ENCODE peak calls at places on chromosome 6, in eight cellular contexts. One of them, this sample, is unnamed. For H3K4me1, the result is how much of the 10 kb centered on the place peaks cover.

GRCh38 chr6:14932485-14933178 is 313.2 kb upstream of the JARID2 start:
- ATAC-seq in naive thymus-derived CD4-positive, alpha-beta T cell: no peak
- ATAC-seq in HepG2: no peak
- ATAC-seq in left lung: no peak
- ATAC-seq in CD4-positive, CD25-positive, alpha-beta regulatory T cell: no peak
- ATAC-seq in heart right ventricle: no peak
- ATAC-seq in CD8-positive, alpha-beta T cell: no peak
- ATAC-seq in PC-3: no peak
- ATAC-seq in this sample: no peak

GRCh38 chr6:108697646-108698161 is 137.0 kb downstream of the FOXO3 start:
- ATAC-seq in naive thymus-derived CD4-positive, alpha-beta T cell: no peak
- ATAC-seq in HepG2: no peak
- ATAC-seq in left lung: no peak
- ATAC-seq in CD4-positive, CD25-positive, alpha-beta regulatory T cell: no peak
- ATAC-seq in heart right ventricle: peak
- ATAC-seq in CD8-positive, alpha-beta T cell: no peak
- ATAC-seq in PC-3: no peak
- ATAC-seq in this sample: no peak

GRCh38 chr6:17381429-17382147 is 11.8 kb upstream of the CAP2 start:
- ATAC-seq in naive thymus-derived CD4-positive, alpha-beta T cell: no peak
- ATAC-seq in HepG2: no peak
- ATAC-seq in left lung: peak
- ATAC-seq in CD4-positive, CD25-positive, alpha-beta regulatory T cell: no peak
- ATAC-seq in heart right ventricle: no peak
- ATAC-seq in CD8-positive, alpha-beta T cell: no peak
- ATAC-seq in PC-3: no peak
- ATAC-seq in this sample: peak

GRCh38 chr6:87756858-87757257 is 54.8 kb upstream of the AKIRIN2 start:
- ATAC-seq in naive thymus-derived CD4-positive, alpha-beta T cell: peak
- ATAC-seq in HepG2: no peak
- ATAC-seq in left lung: peak
- ATAC-seq in CD4-positive, CD25-positive, alpha-beta regulatory T cell: peak
- ATAC-seq in heart right ventricle: peak
- ATAC-seq in CD8-positive, alpha-beta T cell: peak
- ATAC-seq in PC-3: no peak
- ATAC-seq in this sample: no peak

GRCh38 chr6:2531426-2532208 is 219.1 kb downstream of the MYLK4 start:
- ATAC-seq in naive thymus-derived CD4-positive, alpha-beta T cell: peak
- ATAC-seq in HepG2: no peak
- ATAC-seq in left lung: peak
- ATAC-seq in CD4-positive, CD25-positive, alpha-beta regulatory T cell: no peak
- ATAC-seq in heart right ventricle: no peak
- ATAC-seq in CD8-positive, alpha-beta T cell: no peak
- ATAC-seq in PC-3: peak
- ATAC-seq in this sample: no peak

GRCh38 chr6:79034865-79035264 is 43.2 kb downstream of the PHIP start:
- ATAC-seq in naive thymus-derived CD4-positive, alpha-beta T cell: no peak
- ATAC-seq in HepG2: no peak
- ATAC-seq in left lung: no peak
- ATAC-seq in CD4-positive, CD25-positive, alpha-beta regulatory T cell: no peak
- ATAC-seq in heart right ventricle: no peak
- ATAC-seq in CD8-positive, alpha-beta T cell: no peak
- ATAC-seq in PC-3: no peak
- ATAC-seq in this sample: no peak

GRCh38 chr6:24996145-24996836 is 60.5 kb upstream of the RIPOR2 start:
- ATAC-seq in naive thymus-derived CD4-positive, alpha-beta T cell: peak
- ATAC-seq in HepG2: no peak
- ATAC-seq in left lung: peak
- ATAC-seq in CD4-positive, CD25-positive, alpha-beta regulatory T cell: no peak
- ATAC-seq in heart right ventricle: peak
- ATAC-seq in CD8-positive, alpha-beta T cell: no peak
- ATAC-seq in PC-3: no peak
- ATAC-seq in this sample: no peak

GRCh38 chr6:170378502-170378901 is 71.9 kb downstream of the FAM120B start:
- ATAC-seq in naive thymus-derived CD4-positive, alpha-beta T cell: no peak
- ATAC-seq in HepG2: no peak
- ATAC-seq in left lung: no peak
- ATAC-seq in CD4-positive, CD25-positive, alpha-beta regulatory T cell: peak
- ATAC-seq in heart right ventricle: no peak
- ATAC-seq in CD8-positive, alpha-beta T cell: peak
- ATAC-seq in PC-3: no peak
- ATAC-seq in this sample: no peak

GRCh38 chr6:111850288-111850937 is 22.8 kb downstream of the FYN start:
- ATAC-seq in naive thymus-derived CD4-positive, alpha-beta T cell: peak
- ATAC-seq in HepG2: no peak
- ATAC-seq in left lung: no peak
- ATAC-seq in CD4-positive, CD25-positive, alpha-beta regulatory T cell: peak
- ATAC-seq in heart right ventricle: peak
- ATAC-seq in CD8-positive, alpha-beta T cell: peak
- ATAC-seq in PC-3: no peak
- ATAC-seq in this sample: no peak

GRCh38 chr6:155333414-155333813 is 19.1 kb upstream of the TFB1M start:
- ATAC-seq in naive thymus-derived CD4-positive, alpha-beta T cell: no peak
- ATAC-seq in HepG2: no peak
- ATAC-seq in left lung: no peak
- ATAC-seq in CD4-positive, CD25-positive, alpha-beta regulatory T cell: no peak
- ATAC-seq in heart right ventricle: no peak
- ATAC-seq in CD8-positive, alpha-beta T cell: no peak
- ATAC-seq in PC-3: no peak
- ATAC-seq in this sample: no peak

GRCh38 chr6:33316603-33317417 is 734 bp downstream of the ZBTB22 start:
- ATAC-seq in naive thymus-derived CD4-positive, alpha-beta T cell: no peak
- ATAC-seq in HepG2: no peak
- ATAC-seq in left lung: no peak
- ATAC-seq in CD4-positive, CD25-positive, alpha-beta regulatory T cell: no peak
- ATAC-seq in heart right ventricle: no peak
- ATAC-seq in CD8-positive, alpha-beta T cell: no peak
- ATAC-seq in PC-3: no peak
- ATAC-seq in this sample: no peak

GRCh38 chr6:89433637-89434499 is 916 bp downstream of the ANKRD6 start:
- ATAC-seq in naive thymus-derived CD4-positive, alpha-beta T cell: peak
- ATAC-seq in HepG2: peak
- ATAC-seq in left lung: peak
- ATAC-seq in CD4-positive, CD25-positive, alpha-beta regulatory T cell: no peak
- ATAC-seq in heart right ventricle: peak
- ATAC-seq in CD8-positive, alpha-beta T cell: peak
- ATAC-seq in PC-3: no peak
- ATAC-seq in this sample: peak

GRCh38 chr6:119156742-119157494 is 78.5 kb upstream of the FAM184A start:
- ATAC-seq in naive thymus-derived CD4-positive, alpha-beta T cell: no peak
- ATAC-seq in HepG2: no peak
- ATAC-seq in left lung: peak
- ATAC-seq in CD4-positive, CD25-positive, alpha-beta regulatory T cell: no peak
- ATAC-seq in heart right ventricle: no peak
- ATAC-seq in CD8-positive, alpha-beta T cell: no peak
- ATAC-seq in PC-3: no peak
- ATAC-seq in this sample: no peak

GRCh38 chr6:75863784-75864183 is 114.7 kb downstream of the MYO6 start:
- ATAC-seq in naive thymus-derived CD4-positive, alpha-beta T cell: no peak
- ATAC-seq in HepG2: no peak
- ATAC-seq in left lung: no peak
- ATAC-seq in CD4-positive, CD25-positive, alpha-beta regulatory T cell: no peak
- ATAC-seq in heart right ventricle: no peak
- ATAC-seq in CD8-positive, alpha-beta T cell: no peak
- ATAC-seq in PC-3: no peak
- ATAC-seq in this sample: no peak

GRCh38 chr6:148203970-148204369 is 138.7 kb upstream of the SASH1 start:
- ATAC-seq in naive thymus-derived CD4-positive, alpha-beta T cell: peak
- ATAC-seq in HepG2: no peak
- ATAC-seq in left lung: peak
- ATAC-seq in CD4-positive, CD25-positive, alpha-beta regulatory T cell: peak
- ATAC-seq in heart right ventricle: peak
- ATAC-seq in CD8-positive, alpha-beta T cell: peak
- ATAC-seq in PC-3: no peak
- ATAC-seq in this sample: no peak

GRCh38 chr6:12903246-12903645 is 186.7 kb downstream of the PHACTR1 start:
- ATAC-seq in naive thymus-derived CD4-positive, alpha-beta T cell: peak
- ATAC-seq in HepG2: no peak
- ATAC-seq in left lung: peak
- ATAC-seq in CD4-positive, CD25-positive, alpha-beta regulatory T cell: no peak
- ATAC-seq in heart right ventricle: peak
- ATAC-seq in CD8-positive, alpha-beta T cell: no peak
- ATAC-seq in PC-3: no peak
- ATAC-seq in this sample: peak

GRCh38 chr6:77462359-77463307 is 658 bp downstream of the HTR1B start:
- ATAC-seq in naive thymus-derived CD4-positive, alpha-beta T cell: peak
- ATAC-seq in HepG2: no peak
- ATAC-seq in left lung: no peak
- ATAC-seq in CD4-positive, CD25-positive, alpha-beta regulatory T cell: no peak
- ATAC-seq in heart right ventricle: no peak
- ATAC-seq in CD8-positive, alpha-beta T cell: no peak
- ATAC-seq in PC-3: no peak
- ATAC-seq in this sample: peak

GRCh38 chr6:144657691-144658090 is 372.6 kb downstream of the UTRN start:
- ATAC-seq in naive thymus-derived CD4-positive, alpha-beta T cell: no peak
- ATAC-seq in HepG2: no peak
- ATAC-seq in left lung: no peak
- ATAC-seq in CD4-positive, CD25-positive, alpha-beta regulatory T cell: no peak
- ATAC-seq in heart right ventricle: no peak
- ATAC-seq in CD8-positive, alpha-beta T cell: no peak
- ATAC-seq in PC-3: no peak
- ATAC-seq in this sample: no peak

DNA sequence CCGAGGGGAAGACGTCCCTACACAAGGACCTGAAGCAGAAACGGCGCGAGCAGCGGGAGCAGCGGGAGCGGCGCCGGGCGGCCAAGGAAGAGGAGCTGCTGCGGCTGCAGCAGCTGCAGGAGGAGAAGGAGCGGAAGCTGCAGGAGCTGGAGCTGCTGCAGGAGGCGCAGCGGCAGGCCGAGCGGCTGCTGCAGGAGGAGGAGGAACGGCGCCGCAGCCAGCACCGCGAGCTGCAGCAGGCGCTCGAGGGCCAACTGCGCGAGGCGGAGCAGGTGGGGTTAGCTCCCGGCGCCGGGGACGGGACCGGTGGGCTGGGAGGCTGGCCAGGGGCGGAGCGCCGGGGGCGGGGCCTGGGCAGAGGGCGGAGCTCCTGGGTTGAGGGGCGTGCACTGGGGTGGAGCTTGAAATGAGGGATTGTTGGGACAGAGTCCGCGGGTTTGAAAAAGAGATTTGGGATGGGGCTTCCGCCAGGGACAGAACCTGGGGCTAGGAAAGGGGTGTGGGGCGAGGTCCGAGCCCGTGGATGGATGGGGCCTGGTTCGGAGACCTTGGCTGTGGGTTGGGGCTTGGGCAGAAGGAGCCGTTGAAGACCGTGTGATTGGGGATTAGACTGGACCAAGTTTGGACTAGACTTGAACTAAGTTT is 20.7 kb downstream of the DEF6 start:
- ATAC-seq in naive thymus-derived CD4-positive, alpha-beta T cell: no peak
- ATAC-seq in HepG2: peak
- ATAC-seq in left lung: peak
- ATAC-seq in CD4-positive, CD25-positive, alpha-beta regulatory T cell: no peak
- ATAC-seq in heart right ventricle: peak
- ATAC-seq in CD8-positive, alpha-beta T cell: no peak
- ATAC-seq in PC-3: peak
- ATAC-seq in this sample: peak
- H3K4me3 ChIP-seq in naive thymus-derived CD4-positive, alpha-beta T cell: no peak
- H3K4me3 ChIP-seq in HepG2: peak
- H3K4me3 ChIP-seq in left lung: peak
- H3K4me3 ChIP-seq in CD4-positive, CD25-positive, alpha-beta regulatory T cell: no peak
- H3K4me3 ChIP-seq in heart right ventricle: peak
- H3K4me3 ChIP-seq in CD8-positive, alpha-beta T cell: no peak
- H3K4me3 ChIP-seq in PC-3: peak
- H3K4me3 ChIP-seq in this sample: peak

DNA sequence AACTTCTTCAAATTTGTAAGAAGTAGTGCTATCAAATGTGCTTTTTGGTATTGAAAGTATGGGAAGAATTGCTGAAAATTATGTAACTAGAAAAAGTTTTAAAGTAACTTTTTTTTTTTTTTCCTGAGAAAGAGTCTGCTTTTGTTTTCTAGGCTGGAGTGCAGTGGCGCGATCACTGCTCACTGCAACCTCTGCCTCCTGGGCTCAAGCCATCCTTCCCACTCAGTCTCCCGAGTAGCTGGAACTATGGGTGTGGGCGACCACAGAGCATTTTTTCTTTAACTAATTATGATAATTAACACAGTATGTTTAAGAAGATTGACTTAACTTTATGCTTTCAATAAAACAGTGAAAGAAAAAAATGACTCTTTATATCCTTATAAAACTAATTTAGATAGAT is 38.4 kb downstream of the BMP5 start:
- ATAC-seq in naive thymus-derived CD4-positive, alpha-beta T cell: no peak
- ATAC-seq in HepG2: no peak
- ATAC-seq in left lung: no peak
- ATAC-seq in CD4-positive, CD25-positive, alpha-beta regulatory T cell: no peak
- ATAC-seq in heart right ventricle: peak
- ATAC-seq in CD8-positive, alpha-beta T cell: no peak
- ATAC-seq in PC-3: no peak
- ATAC-seq in this sample: no peak
- H3K27ac ChIP-seq in naive thymus-derived CD4-positive, alpha-beta T cell: no peak
- H3K27ac ChIP-seq in HepG2: no peak
- H3K27ac ChIP-seq in left lung: no peak
- H3K27ac ChIP-seq in CD4-positive, CD25-positive, alpha-beta regulatory T cell: no peak
- H3K27ac ChIP-seq in heart right ventricle: peak
- H3K27ac ChIP-seq in CD8-positive, alpha-beta T cell: no peak
- H3K27ac ChIP-seq in PC-3: no peak
- H3K27ac ChIP-seq in this sample: no peak

GRCh38 chr6:52551483-52552277 is 25.2 kb downstream of the TRAM2 start:
- ATAC-seq in naive thymus-derived CD4-positive, alpha-beta T cell: no peak
- ATAC-seq in HepG2: peak
- ATAC-seq in left lung: peak
- ATAC-seq in CD4-positive, CD25-positive, alpha-beta regulatory T cell: no peak
- ATAC-seq in heart right ventricle: peak
- ATAC-seq in CD8-positive, alpha-beta T cell: no peak
- ATAC-seq in PC-3: peak
- ATAC-seq in this sample: peak
- H3K4me1 ChIP-seq in naive thymus-derived CD4-positive, alpha-beta T cell: under half
- H3K4me1 ChIP-seq in HepG2: half or more
- H3K4me1 ChIP-seq in left lung: under half
- H3K4me1 ChIP-seq in CD4-positive, CD25-positive, alpha-beta regulatory T cell: under half
- H3K4me1 ChIP-seq in heart right ventricle: half or more
- H3K4me1 ChIP-seq in CD8-positive, alpha-beta T cell: under half
- H3K4me1 ChIP-seq in PC-3: under half
- H3K4me1 ChIP-seq in this sample: under half

GRCh38 chr6:106516629-106517028 is 112.7 kb downstream of the RTN4IP1 start:
- ATAC-seq in naive thymus-derived CD4-positive, alpha-beta T cell: no peak
- ATAC-seq in HepG2: no peak
- ATAC-seq in left lung: no peak
- ATAC-seq in CD4-positive, CD25-positive, alpha-beta regulatory T cell: no peak
- ATAC-seq in heart right ventricle: no peak
- ATAC-seq in CD8-positive, alpha-beta T cell: no peak
- ATAC-seq in PC-3: no peak
- ATAC-seq in this sample: no peak

GRCh38 chr6:106513813-106514212 is 115.5 kb downstream of the RTN4IP1 start:
- ATAC-seq in naive thymus-derived CD4-positive, alpha-beta T cell: no peak
- ATAC-seq in HepG2: no peak
- ATAC-seq in left lung: no peak
- ATAC-seq in CD4-positive, CD25-positive, alpha-beta regulatory T cell: no peak
- ATAC-seq in heart right ventricle: no peak
- ATAC-seq in CD8-positive, alpha-beta T cell: no peak
- ATAC-seq in PC-3: peak
- ATAC-seq in this sample: no peak

GRCh38 chr6:106512048-106512957 is 117.0 kb downstream of the RTN4IP1 start:
- ATAC-seq in naive thymus-derived CD4-positive, alpha-beta T cell: peak
- ATAC-seq in HepG2: peak
- ATAC-seq in left lung: peak
- ATAC-seq in CD4-positive, CD25-positive, alpha-beta regulatory T cell: peak
- ATAC-seq in heart right ventricle: peak
- ATAC-seq in CD8-positive, alpha-beta T cell: peak
- ATAC-seq in PC-3: peak
- ATAC-seq in this sample: peak

GRCh38 chr6:106512958-106513480 is 116.3 kb downstream of the RTN4IP1 start:
- ATAC-seq in naive thymus-derived CD4-positive, alpha-beta T cell: no peak
- ATAC-seq in HepG2: no peak
- ATAC-seq in left lung: no peak
- ATAC-seq in CD4-positive, CD25-positive, alpha-beta regulatory T cell: no peak
- ATAC-seq in heart right ventricle: no peak
- ATAC-seq in CD8-positive, alpha-beta T cell: no peak
- ATAC-seq in PC-3: no peak
- ATAC-seq in this sample: no peak

GRCh38 chr6:106514281-106514885 is 114.9 kb downstream of the RTN4IP1 start:
- ATAC-seq in naive thymus-derived CD4-positive, alpha-beta T cell: no peak
- ATAC-seq in HepG2: no peak
- ATAC-seq in left lung: no peak
- ATAC-seq in CD4-positive, CD25-positive, alpha-beta regulatory T cell: no peak
- ATAC-seq in heart right ventricle: no peak
- ATAC-seq in CD8-positive, alpha-beta T cell: no peak
- ATAC-seq in PC-3: peak
- ATAC-seq in this sample: no peak
- H3K4me3 ChIP-seq in naive thymus-derived CD4-positive, alpha-beta T cell: peak
- H3K4me3 ChIP-seq in HepG2: peak
- H3K4me3 ChIP-seq in left lung: no peak
- H3K4me3 ChIP-seq in CD4-positive, CD25-positive, alpha-beta regulatory T cell: peak
- H3K4me3 ChIP-seq in heart right ventricle: peak
- H3K4me3 ChIP-seq in CD8-positive, alpha-beta T cell: peak
- H3K4me3 ChIP-seq in PC-3: peak
- H3K4me3 ChIP-seq in this sample: no peak

This sample was measured in gastroesophageal sphincter.